ENCODE peak calls at places on chromosomes 3 and 15, in four cellular contexts. W is GM12878, A is HepG2, H is K562. Y is an unnamed sample.
A peak's percentile ranks its signal among the peaks of the same experiment; 100 is the strongest.

GRCh38 chr3:95434436-95434835 is 1371.6 kb downstream of the NSUN3 start:
- DNase-seq in W (no peak), A (no peak), H (no peak), Y (no peak)

GRCh38 chr3:138642226-138642926 is 33.8 kb downstream of the FAIM start:
- DNase-seq in W (no peak), A (no peak), H (no peak), Y (no peak)

GRCh38 chr3:101383156-101383575 is 62.8 kb upstream of the IMPG2 start:
- DNase-seq in W (no peak), A (no peak), H (no peak), Y (no peak)

GRCh38 chr15:52785672-52786406 is 4.3 kb downstream of the ONECUT1 start:
- DNase-seq in W (no peak), A (no peak), H (no peak), Y (no peak)

GRCh38 chr3:14307953-14308352 is 94.5 kb upstream of the SLC6A6 start:
- DNase-seq in W (no peak), A (no peak), H (no peak), Y (no peak)

GRCh38 chr3:195240939-195241338 is 30.0 kb downstream of the XXYLT1 start:
- DNase-seq in W (no peak), A (no peak), H (no peak), Y (no peak)

GRCh38 chr15:77002954-77003912 is 8.3 kb downstream of the PSTPIP1 start:
- DNase-seq in W (peak; percentile 77), A (no peak), H (no peak), Y (no peak)

GRCh38 chr15:75866916-75867315 is 23.7 kb downstream of the UBE2Q2 start:
- DNase-seq in W (no peak), A (no peak), H (no peak), Y (no peak)

GRCh38 chr3:189586941-189587687 is 44.1 kb upstream of the TP63 start:
- DNase-seq in W (peak; percentile 91), A (no peak), H (no peak), Y (no peak)

GRCh38 chr3:47578119-47578630 is 490 bp downstream of the CSPG5 start:
- DNase-seq in W (no peak), A (no peak), H (peak; percentile 99), Y (peak; percentile 87)

GRCh38 chr3:13219902-13220296 is 146.7 kb upstream of the IQSEC1 start:
- DNase-seq in W (no peak), A (no peak), H (no peak), Y (no peak)

GRCh38 chr3:49015765-49016164 is 2.6 kb downstream of the DALRD3 start:
- DNase-seq in W (no peak), A (no peak), H (no peak), Y (no peak)

GRCh38 chr3:150545419-150546225 is 674 bp downstream of the SERP1 start:
- DNase-seq in W (no peak), A (peak; percentile 7), H (peak; percentile 14), Y (peak; percentile 34)

GRCh38 chr3:61875488-61875887 is 314.1 kb downstream of the PTPRG start:
- DNase-seq in W (no peak), A (no peak), H (no peak), Y (no peak)

GRCh38 chr3:61875073-61875472 is 313.7 kb downstream of the PTPRG start:
- DNase-seq in W (no peak), A (no peak), H (no peak), Y (no peak)

GRCh38 chr3:61875976-61876671 is 314.8 kb downstream of the PTPRG start:
- DNase-seq in W (no peak), A (no peak), H (no peak), Y (no peak)

GRCh38 chr3:61877359-61877770 is 316.0 kb downstream of the PTPRG start:
- DNase-seq in W (peak; percentile 17), A (peak; percentile 25), H (no peak), Y (peak; percentile 21)

DNA sequence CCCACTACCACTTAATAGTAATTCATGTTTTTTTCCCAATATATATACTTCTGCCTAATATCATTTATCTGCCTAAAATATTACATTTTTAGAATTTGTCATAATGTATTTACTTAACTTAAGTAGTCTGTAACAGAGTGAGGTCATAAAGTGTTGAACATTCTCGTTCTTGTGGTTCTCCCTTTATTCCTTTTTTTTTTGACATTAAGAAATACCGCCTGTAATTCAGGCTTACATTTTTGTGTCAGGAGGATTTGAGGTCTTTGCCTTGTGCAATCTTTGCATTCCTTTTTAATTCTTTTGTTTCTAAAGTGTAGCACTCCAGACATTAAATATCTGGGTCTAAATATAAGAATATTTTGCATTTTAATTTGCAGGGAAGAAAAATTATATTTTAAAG is 315.4 kb downstream of the PTPRG start:
- DNase-seq in W (no peak), A (no peak), H (no peak), Y (no peak)
- TF ChIP-seq FOXK2 in W (no peak), A (no peak), H (no peak), Y (no peak)

DNA sequence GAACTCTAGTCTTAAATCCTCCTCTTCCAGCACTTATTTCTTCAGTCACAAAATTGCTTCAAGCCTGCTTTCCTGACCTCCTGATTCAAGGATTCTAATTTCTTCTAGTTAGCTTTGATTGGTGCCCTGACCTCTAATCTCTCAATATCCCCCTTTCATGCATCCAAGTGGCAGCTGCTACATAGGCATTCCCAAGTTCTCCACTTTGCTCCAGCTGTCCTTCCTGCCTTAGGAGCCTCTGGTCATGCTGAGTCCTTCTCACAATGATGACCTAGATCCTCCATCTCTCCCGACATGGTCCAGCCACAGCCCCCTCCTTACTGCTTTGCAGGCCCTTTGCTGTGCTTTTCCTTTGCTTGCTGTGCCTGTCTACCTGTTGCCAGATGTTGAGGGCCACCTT is 347.8 kb upstream of the C2CD4B start:
- DNase-seq in W (no peak), A (no peak), H (no peak), Y (no peak)
- TF ChIP-seq FOXK2 in W (no peak), A (no peak), H (no peak), Y (no peak)

GRCh38 chr3:28308196-28308595 is 40.3 kb upstream of the ZCWPW2 start:
- DNase-seq in W (no peak), A (no peak), H (no peak), Y (no peak)
- TF ChIP-seq FOXK2 in W (no peak), A (no peak), H (no peak), Y (no peak)

GRCh38 chr15:66078196-66078928 is 175.2 kb downstream of the MEGF11 start:
- DNase-seq in W (no peak), A (no peak), H (no peak), Y (no peak)

GRCh38 chr15:66084704-66085103 is 168.8 kb downstream of the MEGF11 start:
- DNase-seq in W (no peak), A (no peak), H (no peak), Y (no peak)

GRCh38 chr15:66078929-66079275 is 174.6 kb downstream of the MEGF11 start:
- DNase-seq in W (no peak), A (no peak), H (no peak), Y (no peak)

GRCh38 chr15:66077320-66077663 is 176.3 kb downstream of the MEGF11 start:
- DNase-seq in W (no peak), A (no peak), H (no peak), Y (no peak)

DNA sequence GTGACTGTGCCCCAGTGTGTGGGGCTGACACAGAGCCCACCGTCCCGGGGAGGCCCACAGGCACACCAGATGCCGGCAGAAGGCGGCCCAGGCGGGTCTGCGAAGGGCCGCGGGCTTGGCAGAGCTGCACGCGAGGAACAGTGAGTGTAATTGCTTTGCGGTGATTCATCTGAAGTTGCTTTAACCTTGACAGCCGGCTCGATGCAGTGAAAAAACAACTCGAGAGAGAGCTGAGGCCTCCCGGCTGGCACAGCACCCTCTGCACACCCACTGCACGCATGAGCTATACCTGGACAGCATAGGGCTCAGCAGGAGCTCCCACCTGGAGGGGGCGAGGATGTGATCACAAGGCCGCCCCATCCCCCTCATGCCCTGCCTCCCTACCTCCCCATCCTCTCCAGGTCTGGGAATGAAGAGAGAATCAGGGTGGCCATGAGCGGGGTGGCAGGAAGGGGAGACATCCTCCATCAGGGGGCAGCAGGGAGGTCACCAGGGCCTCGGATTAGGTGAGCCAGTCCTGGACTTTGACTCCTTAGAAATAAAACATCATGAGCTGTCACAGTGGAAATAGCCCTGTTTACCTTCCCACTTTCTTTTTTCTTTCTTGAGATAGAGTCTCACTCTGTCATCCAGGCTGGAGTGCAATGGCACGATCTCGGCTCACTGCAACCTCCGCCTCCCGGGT is 172.6 kb downstream of the MEGF11 start:
- DNase-seq in W (no peak), A (peak; percentile 72), H (peak; percentile 25), Y (no peak)
- TF ChIP-seq FOXK2 in W (no peak), A (no peak), H (no peak), Y (no peak)

GRCh38 chr15:51625236-51625635 is 2.7 kb upstream of the DMXL2 start:
- DNase-seq in W (peak; percentile 63), A (no peak), H (no peak), Y (no peak)
- TF ChIP-seq FOXK2 in W (no peak), A (no peak), H (no peak), Y (no peak)

DNA sequence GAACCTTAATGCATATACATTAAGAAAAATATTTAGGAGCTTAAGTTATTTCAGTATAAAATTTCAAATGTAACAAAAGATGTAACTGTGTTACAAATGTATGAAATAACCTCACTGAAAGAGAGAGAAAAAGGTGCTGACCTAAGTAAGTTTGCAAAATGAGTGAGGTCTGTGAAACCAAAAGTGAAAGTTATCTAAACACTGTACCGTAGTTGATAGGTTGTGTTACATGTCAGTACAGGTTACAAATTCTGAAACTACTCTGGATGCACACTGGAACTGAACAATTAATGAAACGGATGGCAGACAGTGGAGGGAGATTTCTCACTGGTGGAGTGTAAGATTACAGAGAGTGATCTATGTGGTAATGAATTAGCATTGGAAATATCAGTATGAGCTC is 420.7 kb downstream of the ZNF385D start:
- DNase-seq in W (peak; percentile 9), A (no peak), H (no peak), Y (no peak)
- TF ChIP-seq FOXK2 in W (no peak), A (no peak), H (no peak), Y (no peak)

GRCh38 chr3:173398111-173398479 is 551 bp downstream of the NLGN1 start:
- DNase-seq in W (no peak), A (no peak), H (no peak), Y (peak; percentile 50)

GRCh38 chr3:173396191-173397041 is 1.1 kb upstream of the NLGN1 start:
- DNase-seq in W (no peak), A (no peak), H (no peak), Y (peak; percentile 16)

GRCh38 chr3:173395073-173395411 is 2.5 kb upstream of the NLGN1 start:
- DNase-seq in W (no peak), A (no peak), H (no peak), Y (no peak)

GRCh38 chr3:173397161-173398110 is at the start of gene NLGN1:
- DNase-seq in W (no peak), A (no peak), H (no peak), Y (peak; percentile 53)

GRCh38 chr3:173395412-173396181 is 1.9 kb upstream of the NLGN1 start:
- DNase-seq in W (no peak), A (no peak), H (peak; percentile 14), Y (peak; percentile 81)
- TF ChIP-seq FOXK2 in W (no peak), A (no peak), H (no peak), Y (no peak)

GRCh38 chr15:63595688-63596087 is 1.5 kb upstream of the FBXL22 start:
- DNase-seq in W (no peak), A (no peak), H (no peak), Y (no peak)

GRCh38 chr15:63597821-63598220 is 634 bp downstream of the FBXL22 start:
- DNase-seq in W (no peak), A (no peak), H (no peak), Y (no peak)

GRCh38 chr15:63596666-63597032 is 538 bp upstream of the FBXL22 start:
- DNase-seq in W (no peak), A (peak; percentile 16), H (no peak), Y (no peak)

GRCh38 chr15:63598467-63599400 is 1.5 kb downstream of the FBXL22 start:
- DNase-seq in W (no peak), A (peak; percentile 32), H (no peak), Y (no peak)

GRCh38 chr15:63597033-63597790 is at the start of gene FBXL22:
- DNase-seq in W (no peak), A (no peak), H (no peak), Y (no peak)
- TF ChIP-seq FOXK2 in W (no peak), A (no peak), H (no peak), Y (no peak)

Y was measured in HEK293T.